ENCODE peak calls at places on chromosomes 4 and X, in six cellular contexts. Y is neural crest cell, L is H54, J is myocyte, T is Right ventricle myocardium inferior, D is choroid plexus epithelial cell. Q is an unnamed sample.

GRCh38 chrX:137432609-137433008 is 133.3 kb upstream of the ZIC3 start:
- DNase-seq in Y (no peak), L (peak; percentile 13), J (no peak), T (no peak), D (peak; percentile 52), Q (no peak)

GRCh38 chr4:183012862-183013855 is 85.9 kb upstream of the WWC2 start:
- DNase-seq in Y (no peak), L (no peak), J (no peak), T (no peak), D (no peak), Q (no peak)

GRCh38 chr4:151489462-151490203 is 80.7 kb downstream of the FHIP1A start:
- DNase-seq in Y (no peak), L (no peak), J (no peak), T (no peak), D (no peak), Q (no peak)

GRCh38 chrX:9907645-9908387 is 59.3 kb upstream of the CLDN34 start:
- DNase-seq in Y (no peak), L (no peak), J (peak; percentile 49), T (no peak), D (peak; percentile 74), Q (no peak)

GRCh38 chr4:1596393-1596792 is 87.7 kb downstream of the FAM53A start:
- DNase-seq in Y (no peak), L (no peak), J (no peak), T (no peak), D (no peak), Q (no peak)

GRCh38 chr4:156958276-156959074 is 13.1 kb downstream of the PDGFC start:
- DNase-seq in Y (no peak), L (no peak), J (no peak), T (no peak), D (no peak), Q (no peak)

GRCh38 chr4:66572949-66573348 is 902.7 kb upstream of the EPHA5 start:
- DNase-seq in Y (no peak), L (no peak), J (peak; percentile 55), T (no peak), D (peak; percentile 82), Q (no peak)

GRCh38 chr4:98027827-98028226 is 115.4 kb downstream of the STPG2 start:
- DNase-seq in Y (no peak), L (peak; percentile 1), J (peak; percentile 62), T (no peak), D (peak; percentile 17), Q (no peak)

GRCh38 chr4:124904723-124905390 is 192.3 kb upstream of the ANKRD50 start:
- DNase-seq in Y (no peak), L (no peak), J (no peak), T (no peak), D (no peak), Q (no peak)

GRCh38 chrX:11375614-11376119 is 82.5 kb downstream of the AMELX start:
- DNase-seq in Y (no peak), L (no peak), J (no peak), T (no peak), D (no peak), Q (no peak)

GRCh38 chr4:130486841-130487240 is 1390.9 kb downstream of the C4orf33 start:
- DNase-seq in Y (no peak), L (no peak), J (no peak), T (no peak), D (peak; percentile 30), Q (no peak)

GRCh38 chr4:118989098-118990080 is 100.7 kb downstream of the SYNPO2 start:
- DNase-seq in Y (no peak), L (peak; percentile 19), J (peak; percentile 88), T (no peak), D (peak; percentile 50), Q (no peak)

GRCh38 chr4:147582386-147583077 is 34.7 kb upstream of the TMEM184C start:
- DNase-seq in Y (no peak), L (no peak), J (no peak), T (no peak), D (peak; percentile 91), Q (no peak)

GRCh38 chr4:40763228-40763716 is 13.5 kb downstream of the NSUN7 start:
- DNase-seq in Y (no peak), L (no peak), J (peak; percentile 71), T (no peak), D (peak; percentile 79), Q (no peak)

GRCh38 chr4:153517159-153517558 is 51.0 kb downstream of the TMEM131L start:
- DNase-seq in Y (no peak), L (no peak), J (no peak), T (no peak), D (no peak), Q (no peak)

GRCh38 chr4:82261063-82261462 is 112.7 kb downstream of the HNRNPD start:
- DNase-seq in Y (no peak), L (no peak), J (no peak), T (no peak), D (no peak), Q (no peak)

GRCh38 chr4:176498857-176499256 is 179.1 kb downstream of the SPCS3 start:
- DNase-seq in Y (no peak), L (no peak), J (peak; percentile 21), T (no peak), D (peak; percentile 52), Q (no peak)

GRCh38 chr4:17085416-17085815 is 187.0 kb upstream of the LDB2 start:
- DNase-seq in Y (no peak), L (no peak), J (no peak), T (no peak), D (no peak), Q (no peak)

GRCh38 chr4:82886145-82886942 is 4.6 kb downstream of the SEC31A start:
- DNase-seq in Y (no peak), L (no peak), J (peak; percentile 34), T (no peak), D (no peak), Q (no peak)

GRCh38 chrX:69988955-69989394 is 60.8 kb downstream of the AWAT2 start:
- DNase-seq in Y (no peak), L (no peak), J (no peak), T (peak; percentile 45), D (peak; percentile 21), Q (no peak)

GRCh38 chr4:72779256-72779655 is 210.2 kb upstream of the ADAMTS3 start:
- DNase-seq in Y (no peak), L (no peak), J (no peak), T (no peak), D (peak; percentile 42), Q (no peak)

GRCh38 chrX:134624046-134624430 is 34.2 kb downstream of the PLAC1 start:
- DNase-seq in Y (no peak), L (no peak), J (no peak), T (no peak), D (no peak), Q (no peak)

GRCh38 chrX:17547658-17548057 is 172.7 kb downstream of the NHS start:
- DNase-seq in Y (no peak), L (peak; percentile 17), J (peak; percentile 90), T (peak; percentile 76), D (peak; percentile 92), Q (no peak)

GRCh38 chr4:159281781-159282180 is 178.9 kb downstream of the RAPGEF2 start:
- DNase-seq in Y (no peak), L (no peak), J (no peak), T (no peak), D (no peak), Q (no peak)

GRCh38 chr4:3202836-3203820 is 45.8 kb upstream of the MSANTD1 start:
- DNase-seq in Y (no peak), L (no peak), J (no peak), T (no peak), D (peak; percentile 19), Q (no peak)

GRCh38 chrX:110317079-110317819 is 636 bp downstream of the AMMECR1 start:
- DNase-seq in Y (peak; percentile 38), L (peak; percentile 18), J (peak; percentile 15), T (peak; percentile 50), D (no peak), Q (peak; percentile 53)

Q was measured in mesothelial cell of epicardium.